ENCODE peak calls at places on chromosomes 6 and 20, in eight cellular contexts. R is choroid plexus epithelial cell, Q is RWPE1, X is SK-N-SH, B is osteocyte, W is heart left ventricle, T is neural progenitor cell, M is psoas muscle. L is an unnamed sample.

GRCh38 chr20:59743767-59744485 is 139.6 kb downstream of the PHACTR3 start:
- DNase-seq in T (peak), W (no peak), R (no peak), X (no peak), B (no peak), M (no peak), Q (peak), L (no peak)

GRCh38 chr6:35092362-35093117 is 48.6 kb downstream of the TCP11 start:
- DNase-seq in W (no peak), B (peak), X (peak), M (no peak), Q (peak), T (no peak), R (peak), L (peak)

GRCh38 chr20:44979090-44979621 is 12.8 kb downstream of the STK4 start:
- DNase-seq in T (no peak), Q (no peak), B (no peak), W (no peak), R (peak), X (no peak), M (no peak), L (no peak)

GRCh38 chr6:70764706-70765105 is 97.0 kb downstream of the SMAP1 start:
- DNase-seq in T (no peak), Q (no peak), W (no peak), M (no peak), B (no peak), X (no peak), R (no peak), L (no peak)

GRCh38 chr20:60055740-60056139 is 97.5 kb downstream of the CDH26 start:
- DNase-seq in X (no peak), M (no peak), B (peak), W (peak), T (no peak), Q (peak), R (no peak), L (no peak)

GRCh38 chr6:44219053-44219814 is 2.5 kb downstream of the MYMX start:
- DNase-seq in R (peak), M (peak), Q (no peak), B (peak), T (peak), W (peak), X (peak), L (no peak)

GRCh38 chr20:61805781-61806180 is 259.9 kb downstream of the TAF4 start:
- DNase-seq in R (no peak), M (peak), X (no peak), Q (no peak), B (no peak), W (no peak), T (no peak), L (no peak)

GRCh38 chr6:84074988-84075781 is 41.6 kb downstream of the MRAP2 start:
- DNase-seq in T (peak), R (peak), M (no peak), B (no peak), W (no peak), X (no peak), Q (no peak), L (no peak)

GRCh38 chr20:7694940-7695567 is 245.2 kb downstream of the HAO1 start:
- DNase-seq in M (no peak), B (no peak), W (no peak), X (no peak), R (no peak), T (no peak), Q (no peak), L (no peak)

GRCh38 chr6:112357801-112358200 is 10.7 kb downstream of the RFPL4B start:
- DNase-seq in X (no peak), R (peak), T (no peak), Q (no peak), W (no peak), M (no peak), B (no peak), L (peak)

GRCh38 chr20:11852801-11853200 is 64.9 kb upstream of the BTBD3 start:
- DNase-seq in T (no peak), M (no peak), W (no peak), R (peak), Q (peak), B (no peak), X (no peak), L (no peak)

GRCh38 chr6:143885116-143885515 is 20.8 kb downstream of the ZC2HC1B start:
- DNase-seq in B (no peak), M (no peak), Q (no peak), R (no peak), W (no peak), T (no peak), X (no peak), L (no peak)

GRCh38 chr6:125746731-125747588 is 2.5 kb upstream of the HEY2 start:
- DNase-seq in Q (no peak), B (no peak), W (peak), X (no peak), R (peak), M (peak), T (peak), L (no peak)

GRCh38 chr6:79649016-79649415 is 17.9 kb downstream of the SH3BGRL2 start:
- DNase-seq in R (no peak), W (no peak), T (no peak), X (no peak), M (no peak), Q (no peak), B (no peak), L (no peak)

GRCh38 chr20:48631114-48632016 is 196.4 kb downstream of the PREX1 start:
- DNase-seq in R (peak), X (peak), M (no peak), Q (peak), T (no peak), B (no peak), W (no peak), L (no peak)

GRCh38 chr6:111080713-111081112 is 6.6 kb upstream of the SLC16A10 start:
- DNase-seq in T (no peak), B (no peak), W (no peak), Q (no peak), M (no peak), X (no peak), R (no peak), L (no peak)

GRCh38 chr6:159982726-159983506 is 14.0 kb downstream of the IGF2R start:
- DNase-seq in Q (no peak), R (peak), M (no peak), T (no peak), B (no peak), X (no peak), W (no peak), L (no peak)

GRCh38 chr6:7590918-7591302 is 912 bp downstream of the SNRNP48 start:
- DNase-seq in B (no peak), X (peak), Q (no peak), W (peak), R (peak), T (peak), M (no peak), L (no peak)

GRCh38 chr6:161079566-161080262 is 88.1 kb downstream of the MAP3K4 start:
- DNase-seq in M (no peak), R (peak), Q (peak), B (no peak), W (no peak), X (no peak), T (no peak), L (no peak)

GRCh38 chr6:135493218-135493961 is 4.2 kb downstream of the AHI1 start:
- DNase-seq in W (no peak), R (peak), T (no peak), Q (no peak), B (no peak), X (no peak), M (no peak), L (no peak)

GRCh38 chr6:135488023-135488422 is 9.5 kb downstream of the AHI1 start:
- DNase-seq in M (no peak), X (no peak), R (peak), T (no peak), B (no peak), W (no peak), Q (peak), L (no peak)
- TF ChIP-seq CTCF in M (no peak), X (no peak), R (no peak), T (no peak), B (no peak), W (no peak), Q (no peak), L (no peak)

GRCh38 chr6:31473780-31474725 is 23.9 kb upstream of the MICB start:
- DNase-seq in Q (peak), X (no peak), T (no peak), R (peak), W (no peak), M (no peak), B (peak), L (no peak)

GRCh38 chr6:31473244-31473643 is 24.7 kb upstream of the MICB start:
- DNase-seq in Q (no peak), W (no peak), M (no peak), B (peak), T (no peak), X (no peak), R (no peak), L (no peak)

GRCh38 chr6:31472259-31472658 is 25.7 kb upstream of the MICB start:
- DNase-seq in X (no peak), M (no peak), B (no peak), R (no peak), T (no peak), W (no peak), Q (no peak), L (no peak)

GRCh38 chr6:31476515-31477139 is 21.3 kb upstream of the MICB start:
- DNase-seq in Q (no peak), W (no peak), M (no peak), T (no peak), R (no peak), B (no peak), X (no peak), L (no peak)

GRCh38 chr6:31474871-31475286 is 23.1 kb upstream of the MICB start:
- DNase-seq in Q (no peak), X (peak), T (peak), B (peak), W (no peak), M (no peak), R (no peak), L (no peak)
- TF ChIP-seq CTCF in Q (no peak), X (peak), T (peak), B (peak), W (peak), M (peak), R (peak), L (peak)

GRCh38 chr6:15885624-15886023 is 222.8 kb upstream of the DTNBP1 start:
- DNase-seq in T (no peak), X (no peak), R (no peak), M (no peak), Q (no peak), W (no peak), B (no peak), L (no peak)
- TF ChIP-seq CTCF in T (no peak), X (no peak), R (no peak), M (no peak), Q (no peak), W (no peak), B (no peak), L (no peak)

DNA sequence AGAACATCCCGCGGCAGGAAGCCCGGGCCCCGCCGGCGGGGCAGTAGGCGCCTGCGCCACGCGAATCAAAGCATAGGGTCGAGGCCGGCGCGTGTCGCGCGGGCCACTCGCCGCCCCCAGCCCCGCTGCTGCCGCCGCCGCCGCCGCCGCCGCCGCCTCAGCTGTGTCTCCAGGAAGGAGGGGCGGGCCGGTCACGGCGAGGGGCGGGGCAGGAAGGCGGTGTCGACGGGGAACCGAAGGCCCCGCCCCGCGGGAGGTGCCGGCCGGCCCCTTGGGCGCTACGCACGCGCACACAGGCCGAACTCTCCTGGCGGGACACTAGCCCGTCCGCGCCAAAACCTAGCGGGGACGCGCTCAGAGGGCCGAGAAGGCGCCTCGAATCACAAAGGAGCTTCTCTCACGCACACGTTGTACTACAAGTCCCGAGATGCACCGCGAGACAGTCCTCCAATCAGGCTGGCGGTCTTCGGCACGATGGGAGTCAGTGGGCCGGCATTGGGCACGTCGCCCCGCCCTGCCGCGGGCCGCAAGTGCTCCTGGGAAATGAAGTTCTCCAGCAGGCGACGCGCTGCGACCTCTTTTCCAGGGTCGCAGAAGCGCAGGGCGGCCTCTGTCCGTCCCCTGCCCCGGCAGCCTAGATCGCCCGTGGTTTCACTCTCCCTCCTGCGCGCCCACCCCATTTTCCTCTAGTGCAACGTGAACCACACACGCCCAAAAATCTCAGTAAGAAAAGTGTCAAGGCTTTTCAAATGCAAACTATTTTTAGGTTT is at the start of gene RALGAPA2:
- DNase-seq in X (peak), B (peak), Q (peak), R (peak), M (peak), W (peak), T (peak), L (no peak)
- TF ChIP-seq CTCF in X (no peak), B (no peak), Q (no peak), R (no peak), M (no peak), W (peak), T (no peak), L (no peak)

GRCh38 chr6:42781811-42782688 is at the start of gene BICRAL:
- DNase-seq in Q (peak), X (peak), B (peak), R (peak), M (peak), T (peak), W (peak), L (peak)

GRCh38 chr6:42782689-42783176 is 881 bp downstream of the BICRAL start:
- DNase-seq in W (peak), T (peak), M (peak), R (peak), X (peak), Q (no peak), B (peak), L (peak)

GRCh38 chr6:42783177-42783875 is 1.5 kb downstream of the BICRAL start:
- DNase-seq in W (peak), T (peak), M (peak), X (peak), R (peak), B (peak), Q (peak), L (no peak)

GRCh38 chr6:42784739-42785498 is 3.1 kb downstream of the BICRAL start:
- DNase-seq in W (no peak), M (no peak), R (no peak), B (no peak), Q (no peak), T (no peak), X (no peak), L (no peak)

GRCh38 chr6:42783876-42784738 is 2.3 kb downstream of the BICRAL start:
- DNase-seq in M (no peak), Q (no peak), R (peak), B (no peak), X (no peak), W (no peak), T (no peak), L (no peak)
- TF ChIP-seq CTCF in M (peak), Q (no peak), R (no peak), B (no peak), X (no peak), W (no peak), T (no peak), L (no peak)

DNA sequence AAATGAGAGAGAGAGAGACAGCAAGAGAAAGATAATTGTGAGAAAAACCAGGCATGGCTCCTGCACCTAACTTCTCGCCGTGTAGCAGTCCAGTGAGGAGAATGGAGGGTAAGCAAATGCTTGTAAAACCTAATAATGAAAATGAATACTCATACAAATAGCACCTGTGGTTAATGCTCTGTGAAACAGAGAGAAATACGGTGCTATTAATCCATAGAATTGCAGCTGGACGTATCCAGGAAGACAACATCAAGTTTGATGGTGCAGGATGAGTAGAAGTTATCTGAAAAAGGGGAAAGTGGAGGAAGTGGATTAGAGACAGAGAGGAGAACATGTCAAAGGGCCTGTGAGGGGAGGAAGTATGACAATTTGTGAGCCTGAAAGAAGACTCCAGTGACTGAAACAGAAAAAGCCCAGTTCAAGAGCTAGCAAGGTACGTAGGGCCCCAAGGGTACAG is 89.4 kb upstream of the PAK5 start:
- DNase-seq in M (no peak), X (no peak), B (no peak), Q (no peak), T (no peak), W (no peak), R (no peak), L (no peak)
- TF ChIP-seq CTCF in M (no peak), X (no peak), B (no peak), Q (no peak), T (no peak), W (no peak), R (no peak), L (no peak)

GRCh38 chr20:54043044-54043967 is 27.1 kb downstream of the BCAS1 start:
- DNase-seq in B (no peak), W (no peak), M (no peak), Q (no peak), R (no peak), X (no peak), T (no peak), L (peak)
- TF ChIP-seq CTCF in B (no peak), W (no peak), M (no peak), Q (no peak), R (no peak), X (no peak), T (no peak), L (no peak)

DNA sequence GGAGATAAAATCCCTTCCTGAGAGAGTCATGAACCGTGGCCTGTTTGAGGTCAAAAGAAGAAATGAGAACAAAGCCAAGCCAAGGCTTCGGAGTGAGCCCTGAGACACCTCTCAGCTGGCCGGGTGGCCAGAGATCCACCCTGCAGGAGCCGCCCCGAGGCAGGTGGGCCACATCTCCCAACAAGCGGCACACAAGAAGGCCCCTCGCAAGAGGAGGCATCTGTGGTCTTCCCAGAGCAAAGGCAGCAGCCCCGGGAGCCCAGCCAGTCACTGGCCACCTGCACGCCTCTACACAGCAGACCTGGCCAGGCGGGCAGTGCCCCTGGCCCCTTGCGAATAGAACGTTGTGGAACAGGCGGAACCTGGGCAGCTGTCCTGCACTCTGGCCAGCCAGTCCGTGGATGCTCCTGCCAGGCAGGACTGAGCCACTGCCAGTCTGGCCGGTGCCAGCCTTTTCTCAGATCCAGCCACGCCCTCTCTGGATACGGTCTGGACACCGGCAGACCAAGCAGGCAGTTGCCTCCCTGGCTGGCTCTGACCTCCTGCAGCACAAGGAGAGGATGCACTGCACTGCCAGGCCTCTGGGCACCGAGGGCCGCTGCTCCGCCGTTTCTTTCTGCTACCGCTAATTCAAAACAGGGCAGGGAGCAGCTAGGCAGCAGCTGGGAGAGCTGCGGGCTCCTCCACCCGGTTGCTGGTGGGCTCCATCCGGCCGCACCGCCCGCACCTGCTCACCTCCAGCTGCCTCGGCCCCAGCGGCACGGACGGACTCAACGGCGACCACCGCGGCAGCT is 30.6 kb upstream of the AFDN start:
- DNase-seq in X (peak), T (no peak), R (peak), B (peak), W (peak), Q (no peak), M (peak), L (no peak)
- TF ChIP-seq CTCF in X (no peak), T (no peak), R (no peak), B (no peak), W (no peak), Q (no peak), M (no peak), L (no peak)